ENCODE peak calls at places on chromosomes 4 and X, in six cellular contexts. G, H, T, K, Y and U are unnamed samples.

GRCh38 chrX:151641564-151641963 is 53.7 kb upstream of the PRRG3 start:
- DNase-seq in G (no peak), H (no peak), T (no peak), K (no peak), Y (no peak), U (no peak)

GRCh38 chr4:10075158-10075863 is 41.3 kb downstream of the WDR1 start:
- DNase-seq in G (peak; percentile 28), H (no peak), T (no peak), K (no peak), Y (peak; percentile 8), U (peak; percentile 24)

GRCh38 chr4:71187399-71188196 is 151.2 kb upstream of the SLC4A4 start:
- DNase-seq in G (peak; percentile 45), H (no peak), T (peak; percentile 36), K (peak; percentile 21), Y (peak; percentile 28), U (peak; percentile 60)

GRCh38 chrX:56661193-56661592 is 67.8 kb upstream of the NBDY start:
- DNase-seq in G (no peak), H (no peak), T (no peak), K (no peak), Y (no peak), U (no peak)

GRCh38 chr4:70701271-70701670 is 12.9 kb downstream of the UTP3 start:
- DNase-seq in G (no peak), H (no peak), T (no peak), K (no peak), Y (no peak), U (no peak)

GRCh38 chrX:129737921-129738320 is 858 bp upstream of the XPNPEP2 start:
- DNase-seq in G (no peak), H (no peak), T (no peak), K (no peak), Y (no peak), U (no peak)

GRCh38 chr4:32226201-32226600 is 1506.0 kb downstream of the PCDH7 start:
- DNase-seq in G (no peak), H (no peak), T (no peak), K (no peak), Y (no peak), U (no peak)

GRCh38 chr4:2252530-2252924 is 9.4 kb downstream of the MXD4 start:
- DNase-seq in G (no peak), H (no peak), T (no peak), K (no peak), Y (peak; percentile 7), U (no peak)

GRCh38 chr4:143381171-143382118 is 44.8 kb downstream of the GAB1 start:
- DNase-seq in G (peak; percentile 73), H (no peak), T (peak; percentile 63), K (no peak), Y (peak; percentile 66), U (peak; percentile 85)

GRCh38 chr4:152937535-152938236 is 1.6 kb downstream of the FHDC1 start:
- DNase-seq in G (peak; percentile 39), H (no peak), T (peak; percentile 37), K (peak; percentile 49), Y (peak; percentile 32), U (peak; percentile 45)

GRCh38 chr4:166067915-166068314 is 194.9 kb downstream of the TLL1 start:
- DNase-seq in G (no peak), H (no peak), T (no peak), K (no peak), Y (no peak), U (no peak)

GRCh38 chr4:93016350-93016749 is 712.6 kb downstream of the GRID2 start:
- DNase-seq in G (no peak), H (no peak), T (no peak), K (no peak), Y (no peak), U (no peak)

GRCh38 chr4:4333265-4333706 is 43.2 kb downstream of the ZBTB49 start:
- DNase-seq in G (peak; percentile 42), H (no peak), T (no peak), K (no peak), Y (no peak), U (peak; percentile 49)

GRCh38 chrX:118807151-118808017 is 16.2 kb upstream of the ZCCHC12 start:
- DNase-seq in G (no peak), H (peak; percentile 53), T (peak; percentile 52), K (peak; percentile 49), Y (peak; percentile 43), U (peak; percentile 35)

GRCh38 chrX:9851890-9852289 is 65.7 kb downstream of the SHROOM2 start:
- DNase-seq in G (no peak), H (no peak), T (peak; percentile 75), K (no peak), Y (no peak), U (no peak)

GRCh38 chr4:152894673-152895072 is 41.5 kb upstream of the FHDC1 start:
- DNase-seq in G (no peak), H (peak; percentile 54), T (no peak), K (no peak), Y (no peak), U (no peak)

GRCh38 chr4:107167051-107167450 is 130.9 kb upstream of the DKK2 start:
- DNase-seq in G (no peak), H (no peak), T (no peak), K (no peak), Y (no peak), U (no peak)

GRCh38 chr4:84965558-84966381 is 720 bp downstream of the WDFY3 start:
- DNase-seq in G (peak; percentile 40), H (no peak), T (peak; percentile 74), K (no peak), Y (peak; percentile 41), U (peak; percentile 40)

GRCh38 chr4:26746742-26747351 is 113.8 kb upstream of the STIM2 start:
- DNase-seq in G (no peak), H (no peak), T (no peak), K (peak; percentile 63), Y (no peak), U (no peak)

GRCh38 chr4:130820448-130820847 is 1724.5 kb downstream of the C4orf33 start:
- DNase-seq in G (no peak), H (no peak), T (no peak), K (no peak), Y (no peak), U (no peak)

GRCh38 chr4:68316193-68316969 is 33.5 kb downstream of the YTHDC1 start:
- DNase-seq in G (no peak), H (no peak), T (no peak), K (no peak), Y (no peak), U (no peak)

GRCh38 chrX:24478516-24478915 is 13.4 kb downstream of the PDK3 start:
- DNase-seq in G (no peak), H (no peak), T (no peak), K (no peak), Y (no peak), U (no peak)

GRCh38 chr4:126778348-126778747 is 854.4 kb upstream of the INTU start:
- DNase-seq in G (no peak), H (no peak), T (no peak), K (no peak), Y (no peak), U (no peak)

GRCh38 chrX:71450433-71451106 is 82.3 kb upstream of the OGT start:
- DNase-seq in G (no peak), H (no peak), T (no peak), K (no peak), Y (no peak), U (no peak)

GRCh38 chrX:153488231-153488914 is 6.4 kb upstream of the BGN start:
- DNase-seq in G (no peak), H (no peak), T (no peak), K (no peak), Y (no peak), U (peak; percentile 44)
- H3K4me1 ChIP-seq in G (peaks cover 4% of the 10 kb centered on the region), H (no peaks in the 10 kb centered on the region), T (no peaks in the 10 kb centered on the region), K (no peaks in the 10 kb centered on the region), Y (peaks cover 7% of the 10 kb centered on the region), U (peaks cover 14% of the 10 kb centered on the region)

GRCh38 chr4:147096667-147097604 is 151.3 kb upstream of the TTC29 start:
- DNase-seq in G (no peak), H (peak; percentile 36), T (peak; percentile 60), K (peak; percentile 53), Y (no peak), U (no peak)
- H3K27ac ChIP-seq in G (no peak overlapping the region), H (no peak overlapping the region), T (no peak overlapping the region), K (no peak overlapping the region), Y (no peak overlapping the region), U (no peak overlapping the region)

DNA sequence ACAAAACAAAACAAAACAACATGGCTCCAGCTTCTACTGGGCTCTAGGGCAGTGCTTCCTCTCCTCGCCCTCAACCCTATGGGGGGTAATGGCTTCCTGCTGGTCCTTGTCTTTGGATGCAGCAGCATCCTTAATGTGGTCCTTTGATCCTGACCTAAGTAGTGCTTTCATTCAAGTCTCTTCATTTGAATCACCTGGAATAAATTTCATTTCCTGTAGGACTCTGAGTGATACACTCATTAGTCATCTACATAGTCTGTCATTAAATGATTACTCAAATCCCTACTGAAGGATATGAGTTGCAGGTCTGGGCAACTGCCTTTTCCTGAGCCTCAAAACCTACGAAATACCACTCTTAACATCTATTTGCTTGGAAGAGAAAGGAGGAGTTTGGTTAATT is 54.5 kb downstream of the RHOH start:
- DNase-seq in G (no peak), H (peak; percentile 73), T (no peak), K (peak; percentile 47), Y (no peak), U (no peak)
- H3K9me3 ChIP-seq in G (no peaks in the 10 kb centered on the region), H (no peaks in the 10 kb centered on the region), T (no peaks in the 10 kb centered on the region), K (no peaks in the 10 kb centered on the region), Y (no peaks in the 10 kb centered on the region), U (no peaks in the 10 kb centered on the region)

GRCh38 chr4:150582881-150583286 is 933 bp downstream of the MAB21L2 start:
- DNase-seq in G (no peak), H (no peak), T (peak; percentile 47), K (no peak), Y (no peak), U (no peak)

GRCh38 chr4:150582101-150582565 is at the start of gene MAB21L2:
- DNase-seq in G (no peak), H (no peak), T (peak; percentile 10), K (no peak), Y (no peak), U (no peak)

GRCh38 chr4:150581206-150581605 is 745 bp upstream of the MAB21L2 start:
- DNase-seq in G (no peak), H (no peak), T (no peak), K (no peak), Y (no peak), U (no peak)

GRCh38 chr4:150580244-150580643 is 1.7 kb upstream of the MAB21L2 start:
- DNase-seq in G (no peak), H (no peak), T (no peak), K (no peak), Y (no peak), U (no peak)

GRCh38 chr4:150581611-150582010 is 340 bp upstream of the MAB21L2 start:
- DNase-seq in G (no peak), H (no peak), T (peak; percentile 58), K (no peak), Y (no peak), U (no peak)
- H3K4me1 ChIP-seq in G (no peaks in the 10 kb centered on the region), H (no peaks in the 10 kb centered on the region), T (peaks cover 5% of the 10 kb centered on the region), K (no peaks in the 10 kb centered on the region), Y (peaks cover 13% of the 10 kb centered on the region), U (peaks cover 13% of the 10 kb centered on the region)

GRCh38 chr4:7955393-7955792 is 15.7 kb upstream of the AFAP1 start:
- DNase-seq in G (no peak), H (no peak), T (peak; percentile 79), K (no peak), Y (no peak), U (no peak)
- H3K27ac ChIP-seq in G (no peak overlapping the region), H (peak overlapping the region; percentile 75), T (peak overlapping the region; percentile 19), K (no peak overlapping the region), Y (no peak overlapping the region), U (no peak overlapping the region)

GRCh38 chr4:147233-147632 is 22.9 kb downstream of the ZNF718 start:
- DNase-seq in G (no peak), H (no peak), T (no peak), K (no peak), Y (no peak), U (no peak)
- H3K9me3 ChIP-seq in G (peaks cover 21% of the 10 kb centered on the region), H (no peaks in the 10 kb centered on the region), T (peaks cover 3% of the 10 kb centered on the region), K (peaks cover 79% of the 10 kb centered on the region), Y (no peaks in the 10 kb centered on the region), U (peaks cover 98% of the 10 kb centered on the region)

GRCh38 chrX:154547245-154548027 is at the start of gene IKBKG:
- DNase-seq in G (peak; percentile 92), H (peak; percentile 82), T (peak; percentile 89), K (peak; percentile 89), Y (peak; percentile 88), U (peak; percentile 89)
- H3K4me1 ChIP-seq in G (peaks cover 57% of the 10 kb centered on the region), H (peaks cover 27% of the 10 kb centered on the region), T (no peaks in the 10 kb centered on the region), K (peaks cover 39% of the 10 kb centered on the region), Y (peaks cover 14% of the 10 kb centered on the region), U (peaks cover 49% of the 10 kb centered on the region)